ENCODE peak calls at places on chromosome 16, in nine cellular contexts. T is stomach; Y is WTC11; R is skeletal muscle cell; S is GM12892; P is T-helper 22 cell; O is stimulated activated CD4-positive, alpha-beta T cell treated with anti-CD3 and anti-CD28 coated beads, Interleukin-1b, Interleukin-23, amount 100 ng/mL, for 24 hours; E is B cell; J is activated naive CD4-positive, alpha-beta T cell treated with anti-CD3 and anti-CD28 coated beads, Interleukin-2, amount 10 ng/mL, durations not matched to agents 7 days and 5 days. Q is an unnamed sample.

GRCh38 chr16:53817117-53817516 is 113.2 kb downstream of the FTO start:
- DNase-seq in T (no peak), Y (no peak), R (peak), S (no peak), P (no peak), O (no peak), E (no peak), J (no peak), Q (peak)

GRCh38 chr16:84853534-84853933 is 33.7 kb downstream of the CRISPLD2 start:
- DNase-seq in T (no peak), Y (no peak), R (no peak), S (peak), P (no peak), O (no peak), E (no peak), J (no peak), Q (no peak)

GRCh38 chr16:46842192-46842895 is 11.4 kb upstream of the C16orf87 start:
- DNase-seq in T (no peak), Y (no peak), R (no peak), S (no peak), P (no peak), O (no peak), E (no peak), J (no peak), Q (no peak)

GRCh38 chr16:10965440-10966039 is 21.2 kb downstream of the CLEC16A start:
- DNase-seq in T (no peak), Y (no peak), R (no peak), S (peak), P (no peak), O (no peak), E (no peak), J (no peak), Q (no peak)

GRCh38 chr16:74650966-74651567 is 15.6 kb downstream of the RFWD3 start:
- DNase-seq in T (no peak), Y (no peak), R (no peak), S (no peak), P (no peak), O (no peak), E (no peak), J (no peak), Q (no peak)

GRCh38 chr16:23691483-23692189 is 12.9 kb downstream of the PLK1 start:
- DNase-seq in T (no peak), Y (no peak), R (no peak), S (no peak), P (no peak), O (no peak), E (no peak), J (no peak), Q (peak)

GRCh38 chr16:31134625-31135534 is 647 bp downstream of the PRSS8 start:
- DNase-seq in T (peak), Y (peak), R (no peak), S (no peak), P (no peak), O (no peak), E (no peak), J (no peak), Q (peak)

GRCh38 chr16:88938933-88939813 is 37.8 kb downstream of the CBFA2T3 start:
- DNase-seq in T (no peak), Y (no peak), R (no peak), S (no peak), P (no peak), O (no peak), E (peak), J (no peak), Q (no peak)

GRCh38 chr16:85947511-85948509 is 48.8 kb downstream of the IRF8 start:
- DNase-seq in T (peak), Y (no peak), R (no peak), S (peak), P (no peak), O (no peak), E (peak), J (peak), Q (no peak)

GRCh38 chr16:22262460-22262859 is 34.7 kb upstream of the POLR3E start:
- DNase-seq in T (no peak), Y (no peak), R (no peak), S (no peak), P (no peak), O (no peak), E (no peak), J (no peak), Q (no peak)

GRCh38 chr16:57734925-57735754 is 430 bp upstream of the KATNB1 start:
- DNase-seq in T (peak), Y (peak), R (peak), S (peak), P (peak), O (peak), E (peak), J (peak), Q (peak)

GRCh38 chr16:16033208-16033717 is 83.8 kb downstream of the ABCC1 start:
- DNase-seq in T (no peak), Y (no peak), R (no peak), S (no peak), P (peak), O (no peak), E (no peak), J (peak), Q (no peak)

Q was measured in astrocyte of the hippocampus.